ENCODE peak calls at places on chromosome 22, in six cellular contexts. O is CD14-positive monocyte, M is cardiac fibroblast, G is GM10248, N is astrocyte of the spinal cord, W is psoas muscle. B is an unnamed sample.

GRCh38 chr22:45863981-45864751 is 112.8 kb downstream of the WNT7B start:
- DNase-seq in G (peak; percentile 81), O (no peak), W (peak; percentile 79), N (peak; percentile 82), M (peak; percentile 61), B (no peak)

GRCh38 chr22:50171319-50171964 is 911 bp downstream of the PANX2 start:
- DNase-seq in G (no peak), W (no peak), O (peak; percentile 36), N (no peak), M (no peak), B (no peak)

GRCh38 chr22:36359172-36359973 is 28.4 kb downstream of the MYH9 start:
- DNase-seq in G (peak; percentile 73), O (peak; percentile 64), N (no peak), M (no peak), W (no peak), B (no peak)

GRCh38 chr22:46373838-46374662 is 38.5 kb downstream of the TRMU start:
- DNase-seq in N (peak; percentile 9), M (no peak), G (no peak), W (no peak), O (no peak), B (peak; percentile 81)

GRCh38 chr22:29314074-29314473 is 1.4 kb downstream of the RASL10A start:
- DNase-seq in M (no peak), O (no peak), W (peak; percentile 39), N (no peak), G (no peak), B (peak; percentile 54)

GRCh38 chr22:27401321-27401720 is 400.2 kb downstream of the MN1 start:
- DNase-seq in O (no peak), G (no peak), M (peak; percentile 5), W (no peak), N (no peak), B (no peak)

GRCh38 chr22:49262167-49262566 is 565.5 kb downstream of the BRD1 start:
- DNase-seq in W (no peak), O (no peak), N (no peak), G (no peak), M (no peak), B (peak; percentile 72)

GRCh38 chr22:28920757-28921584 is 37.6 kb downstream of the ZNRF3 start:
- DNase-seq in G (peak; percentile 39), N (no peak), W (no peak), O (no peak), M (no peak), B (peak; percentile 35)

GRCh38 chr22:30008401-30008800 is 71.9 kb upstream of the HORMAD2 start:
- DNase-seq in M (no peak), G (no peak), O (no peak), N (peak; percentile 23), W (no peak), B (no peak)

DNA sequence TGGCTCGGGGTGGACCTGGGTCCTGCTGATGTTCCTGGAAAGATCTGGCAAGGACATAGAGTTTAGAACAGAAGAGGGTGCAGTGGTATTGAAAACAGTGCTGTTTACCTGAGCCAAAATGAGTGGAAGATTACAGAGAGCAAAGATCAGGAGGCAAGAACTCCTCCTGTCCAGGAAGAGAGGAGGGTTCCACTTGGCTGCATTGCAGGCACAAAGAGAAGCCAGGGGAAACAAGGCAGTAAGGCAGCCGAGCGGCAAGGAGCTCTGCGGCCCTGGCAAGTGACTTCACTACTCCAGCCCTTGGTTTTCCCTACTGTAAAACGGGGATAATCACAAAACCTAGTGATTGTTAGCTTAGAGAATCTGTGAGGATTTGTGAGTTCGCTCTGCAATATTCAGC is 3.7 kb upstream of the PACSIN2 start:
- DNase-seq in G (no peak), M (no peak), N (no peak), W (no peak), O (no peak), B (no peak)
- TF ChIP-seq CTCF in G (no peak), M (no peak), N (no peak), W (no peak), O (no peak), B (no peak)

GRCh38 chr22:38964306-38964705 is 6.9 kb downstream of the APOBEC3A start:
- DNase-seq in N (no peak), W (peak; percentile 24), O (no peak), G (no peak), M (no peak), B (no peak)

GRCh38 chr22:38966942-38967341 is 9.5 kb downstream of the APOBEC3A start:
- DNase-seq in G (no peak), W (peak; percentile 36), O (no peak), N (no peak), M (no peak), B (peak; percentile 79)

GRCh38 chr22:38964989-38965388 is 7.6 kb downstream of the APOBEC3A start:
- DNase-seq in M (no peak), O (peak; percentile 65), N (no peak), G (no peak), W (peak; percentile 32), B (peak; percentile 50)

GRCh38 chr22:38966379-38966700 is 8.9 kb downstream of the APOBEC3A start:
- DNase-seq in W (no peak), N (no peak), M (no peak), O (no peak), G (no peak), B (no peak)

GRCh38 chr22:38965614-38966378 is 8.4 kb downstream of the APOBEC3A start:
- DNase-seq in W (peak; percentile 19), M (no peak), N (no peak), O (no peak), G (no peak), B (peak; percentile 73)
- TF ChIP-seq CTCF in W (no peak), M (no peak), N (no peak), O (no peak), G (peak; percentile 7), B (no peak)

GRCh38 chr22:43658823-43659222 is 153.3 kb downstream of the EFCAB6 start:
- DNase-seq in G (no peak), N (peak; percentile 1), O (no peak), M (no peak), W (no peak), B (no peak)
- TF ChIP-seq CTCF in G (no peak), N (no peak), O (no peak), M (no peak), W (no peak), B (no peak)

GRCh38 chr22:21020802-21021429 is 6.0 kb downstream of the P2RX6 start:
- DNase-seq in N (no peak), G (peak; percentile 59), O (peak; percentile 42), W (peak; percentile 33), M (peak; percentile 24), B (no peak)
- TF ChIP-seq CTCF in N (peak; percentile 47), G (peak; percentile 52), O (peak; percentile 32), W (peak; percentile 34), M (peak; percentile 54), B (peak; percentile 71)

B was measured in chondrocyte.